ENCODE peak calls at places on chromosomes 12 and 14, in six cellular contexts. One of them, this sample, is unnamed.

GRCh38 chr12:57039016-57039798 is 10.7 kb downstream of the MYO1A start:
- DNase-seq in Panc1: no peak
- DNase-seq in IMR-90: no peak
- DNase-seq in thoracic aorta: no peak
- DNase-seq in GM23338: no peak
- DNase-seq in esophagus muscularis mucosa: no peak
- DNase-seq in this sample: no peak

GRCh38 chr12:95117178-95117599 is 43.8 kb upstream of the NR2C1 start:
- DNase-seq in Panc1: no peak
- DNase-seq in IMR-90: peak
- DNase-seq in thoracic aorta: no peak
- DNase-seq in GM23338: peak
- DNase-seq in esophagus muscularis mucosa: no peak
- DNase-seq in this sample: no peak

GRCh38 chr14:59336078-59336477 is 129.1 kb downstream of the GPR135 start:
- DNase-seq in Panc1: no peak
- DNase-seq in IMR-90: no peak
- DNase-seq in thoracic aorta: no peak
- DNase-seq in GM23338: no peak
- DNase-seq in esophagus muscularis mucosa: no peak
- DNase-seq in this sample: no peak

GRCh38 chr12:129844662-129845061 is 59.2 kb downstream of the TMEM132D start:
- DNase-seq in Panc1: no peak
- DNase-seq in IMR-90: no peak
- DNase-seq in thoracic aorta: no peak
- DNase-seq in GM23338: no peak
- DNase-seq in esophagus muscularis mucosa: no peak
- DNase-seq in this sample: no peak

GRCh38 chr12:32083489-32083888 is 23.2 kb upstream of the BICD1 start:
- DNase-seq in Panc1: no peak
- DNase-seq in IMR-90: peak
- DNase-seq in thoracic aorta: no peak
- DNase-seq in GM23338: no peak
- DNase-seq in esophagus muscularis mucosa: no peak
- DNase-seq in this sample: no peak

GRCh38 chr12:68560823-68561422 is 49.8 kb upstream of the RAP1B start:
- DNase-seq in Panc1: no peak
- DNase-seq in IMR-90: peak
- DNase-seq in thoracic aorta: no peak
- DNase-seq in GM23338: no peak
- DNase-seq in esophagus muscularis mucosa: no peak
- DNase-seq in this sample: no peak

GRCh38 chr12:90984114-90984513 is 20.7 kb downstream of the EPYC start:
- DNase-seq in Panc1: no peak
- DNase-seq in IMR-90: no peak
- DNase-seq in thoracic aorta: no peak
- DNase-seq in GM23338: peak
- DNase-seq in esophagus muscularis mucosa: no peak
- DNase-seq in this sample: no peak

GRCh38 chr12:34393086-34393820 is 371.0 kb downstream of the ALG10 start:
- DNase-seq in Panc1: no peak
- DNase-seq in IMR-90: no peak
- DNase-seq in thoracic aorta: no peak
- DNase-seq in GM23338: no peak
- DNase-seq in esophagus muscularis mucosa: peak
- DNase-seq in this sample: peak

GRCh38 chr14:59137256-59137655 is 51.2 kb upstream of the DAAM1 start:
- DNase-seq in Panc1: no peak
- DNase-seq in IMR-90: no peak
- DNase-seq in thoracic aorta: no peak
- DNase-seq in GM23338: no peak
- DNase-seq in esophagus muscularis mucosa: no peak
- DNase-seq in this sample: no peak

GRCh38 chr14:76293221-76293620 is 82.7 kb upstream of the ESRRB start:
- DNase-seq in Panc1: no peak
- DNase-seq in IMR-90: no peak
- DNase-seq in thoracic aorta: no peak
- DNase-seq in GM23338: no peak
- DNase-seq in esophagus muscularis mucosa: no peak
- DNase-seq in this sample: no peak

GRCh38 chr12:58105225-58106119 is 164.1 kb downstream of the ATP23 start:
- DNase-seq in Panc1: no peak
- DNase-seq in IMR-90: peak
- DNase-seq in thoracic aorta: no peak
- DNase-seq in GM23338: peak
- DNase-seq in esophagus muscularis mucosa: no peak
- DNase-seq in this sample: no peak
- TF ChIP-seq CTCF in Panc1: peak
- TF ChIP-seq CTCF in IMR-90: no peak
- TF ChIP-seq CTCF in thoracic aorta: no peak
- TF ChIP-seq CTCF in GM23338: peak
- TF ChIP-seq CTCF in esophagus muscularis mucosa: no peak
- TF ChIP-seq CTCF in this sample: no peak

GRCh38 chr14:100308112-100308792 is 2.0 kb upstream of the SLC25A29 start:
- DNase-seq in Panc1: no peak
- DNase-seq in IMR-90: no peak
- DNase-seq in thoracic aorta: no peak
- DNase-seq in GM23338: no peak
- DNase-seq in esophagus muscularis mucosa: no peak
- DNase-seq in this sample: no peak

GRCh38 chr14:100306256-100306505 is at the start of gene SLC25A29:
- DNase-seq in Panc1: no peak
- DNase-seq in IMR-90: no peak
- DNase-seq in thoracic aorta: no peak
- DNase-seq in GM23338: no peak
- DNase-seq in esophagus muscularis mucosa: no peak
- DNase-seq in this sample: no peak

GRCh38 chr14:100306506-100307214 is 416 bp upstream of the SLC25A29 start:
- DNase-seq in Panc1: no peak
- DNase-seq in IMR-90: peak
- DNase-seq in thoracic aorta: peak
- DNase-seq in GM23338: peak
- DNase-seq in esophagus muscularis mucosa: peak
- DNase-seq in this sample: peak

GRCh38 chr14:100309028-100309718 is 2.9 kb upstream of the SLC25A29 start:
- DNase-seq in Panc1: no peak
- DNase-seq in IMR-90: no peak
- DNase-seq in thoracic aorta: no peak
- DNase-seq in GM23338: no peak
- DNase-seq in esophagus muscularis mucosa: no peak
- DNase-seq in this sample: no peak

DNA sequence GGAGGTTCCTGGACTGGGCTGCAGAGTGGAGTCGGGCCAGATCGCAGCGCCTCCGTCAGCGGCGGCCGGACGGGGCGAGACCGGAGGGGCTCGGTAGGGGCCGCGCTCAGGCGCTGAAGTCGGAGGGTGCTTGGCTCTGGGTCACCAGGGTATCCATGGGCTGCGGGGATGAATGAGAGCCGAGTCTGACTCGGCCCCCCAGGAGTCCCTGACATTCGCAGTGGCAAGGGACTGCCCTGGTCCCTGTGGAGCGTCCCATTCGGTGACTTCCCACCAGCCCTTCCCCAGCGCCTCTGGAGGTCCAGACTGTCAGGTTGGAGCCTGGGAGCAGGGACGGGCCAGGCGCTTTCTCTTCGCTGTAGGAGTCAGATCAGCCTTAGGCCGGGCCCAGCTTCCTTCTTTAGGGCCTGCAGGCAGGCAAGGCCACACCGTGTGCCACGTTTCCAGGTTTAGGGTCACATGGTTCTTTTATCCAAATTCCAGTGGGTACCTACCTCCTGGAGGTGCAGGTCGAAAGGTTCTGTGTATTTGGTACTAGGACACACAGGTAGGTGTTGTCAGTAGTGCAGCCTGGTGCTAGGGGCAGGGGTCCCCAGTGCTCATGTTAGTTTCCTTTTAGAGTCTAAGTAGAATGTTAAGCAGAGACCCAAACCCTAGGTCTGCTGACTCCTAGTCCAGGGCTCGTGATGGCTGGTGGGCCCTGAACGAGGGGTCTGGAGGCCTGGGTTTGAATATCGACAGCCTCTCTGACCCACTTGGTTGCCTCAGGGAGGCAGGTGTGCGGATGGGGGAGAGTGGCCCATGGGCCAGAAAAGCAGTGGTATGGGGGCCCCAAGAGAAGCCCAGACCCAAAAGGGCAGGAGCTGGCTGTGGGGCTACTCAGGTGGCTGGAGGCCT is 1.2 kb upstream of the SLC25A29 start:
- DNase-seq in Panc1: no peak
- DNase-seq in IMR-90: peak
- DNase-seq in thoracic aorta: no peak
- DNase-seq in GM23338: peak
- DNase-seq in esophagus muscularis mucosa: no peak
- DNase-seq in this sample: peak
- H3K27ac ChIP-seq in Panc1: peak
- H3K27ac ChIP-seq in IMR-90: peak
- H3K27ac ChIP-seq in thoracic aorta: peak
- H3K27ac ChIP-seq in GM23338: no peak
- H3K27ac ChIP-seq in esophagus muscularis mucosa: peak
- H3K27ac ChIP-seq in this sample: peak

GRCh38 chr14:25406818-25407217 is 356.9 kb upstream of the STXBP6 start:
- DNase-seq in Panc1: no peak
- DNase-seq in IMR-90: peak
- DNase-seq in thoracic aorta: no peak
- DNase-seq in GM23338: peak
- DNase-seq in esophagus muscularis mucosa: no peak
- DNase-seq in this sample: no peak
- TF ChIP-seq CTCF in Panc1: peak
- TF ChIP-seq CTCF in IMR-90: peak
- TF ChIP-seq CTCF in thoracic aorta: no peak
- TF ChIP-seq CTCF in GM23338: peak
- TF ChIP-seq CTCF in esophagus muscularis mucosa: no peak
- TF ChIP-seq CTCF in this sample: peak

GRCh38 chr14:96042218-96042930 is 3.2 kb downstream of the C14orf132 start:
- DNase-seq in Panc1: no peak
- DNase-seq in IMR-90: peak
- DNase-seq in thoracic aorta: no peak
- DNase-seq in GM23338: no peak
- DNase-seq in esophagus muscularis mucosa: no peak
- DNase-seq in this sample: no peak
- H3K27ac ChIP-seq in Panc1: no peak
- H3K27ac ChIP-seq in IMR-90: no peak
- H3K27ac ChIP-seq in thoracic aorta: no peak
- H3K27ac ChIP-seq in GM23338: no peak
- H3K27ac ChIP-seq in esophagus muscularis mucosa: no peak
- H3K27ac ChIP-seq in this sample: no peak

GRCh38 chr12:121295123-121295745 is 1.3 kb downstream of the CAMKK2 start:
- DNase-seq in Panc1: no peak
- DNase-seq in IMR-90: no peak
- DNase-seq in thoracic aorta: no peak
- DNase-seq in GM23338: peak
- DNase-seq in esophagus muscularis mucosa: no peak
- DNase-seq in this sample: no peak
- TF ChIP-seq CTCF in Panc1: no peak
- TF ChIP-seq CTCF in IMR-90: no peak
- TF ChIP-seq CTCF in thoracic aorta: no peak
- TF ChIP-seq CTCF in GM23338: no peak
- TF ChIP-seq CTCF in esophagus muscularis mucosa: no peak
- TF ChIP-seq CTCF in this sample: no peak

GRCh38 chr12:26188641-26189040 is 6.7 kb upstream of the SSPN start:
- DNase-seq in Panc1: no peak
- DNase-seq in IMR-90: peak
- DNase-seq in thoracic aorta: no peak
- DNase-seq in GM23338: no peak
- DNase-seq in esophagus muscularis mucosa: no peak
- DNase-seq in this sample: no peak
- H3K27ac ChIP-seq in Panc1: peak
- H3K27ac ChIP-seq in IMR-90: no peak
- H3K27ac ChIP-seq in thoracic aorta: no peak
- H3K27ac ChIP-seq in GM23338: no peak
- H3K27ac ChIP-seq in esophagus muscularis mucosa: no peak
- H3K27ac ChIP-seq in this sample: no peak

GRCh38 chr12:85157023-85157626 is 121.0 kb downstream of the LRRIQ1 start:
- DNase-seq in Panc1: no peak
- DNase-seq in IMR-90: no peak
- DNase-seq in thoracic aorta: no peak
- DNase-seq in GM23338: peak
- DNase-seq in esophagus muscularis mucosa: no peak
- DNase-seq in this sample: no peak

GRCh38 chr12:85155791-85156190 is 119.6 kb downstream of the LRRIQ1 start:
- DNase-seq in Panc1: no peak
- DNase-seq in IMR-90: no peak
- DNase-seq in thoracic aorta: no peak
- DNase-seq in GM23338: peak
- DNase-seq in esophagus muscularis mucosa: no peak
- DNase-seq in this sample: no peak

GRCh38 chr12:85156569-85156968 is 120.4 kb downstream of the LRRIQ1 start:
- DNase-seq in Panc1: no peak
- DNase-seq in IMR-90: no peak
- DNase-seq in thoracic aorta: no peak
- DNase-seq in GM23338: no peak
- DNase-seq in esophagus muscularis mucosa: no peak
- DNase-seq in this sample: no peak
- TF ChIP-seq CTCF in Panc1: no peak
- TF ChIP-seq CTCF in IMR-90: no peak
- TF ChIP-seq CTCF in thoracic aorta: no peak
- TF ChIP-seq CTCF in GM23338: peak
- TF ChIP-seq CTCF in esophagus muscularis mucosa: no peak
- TF ChIP-seq CTCF in this sample: no peak

This sample was measured in upper lobe of right lung.